ENCODE peak calls at places on chromosome 9, in seven cellular contexts. One of them, this sample, is unnamed.

GRCh38 chr9:10612649-10613398 is at the start of gene PTPRD:
- DNase-seq in body of pancreas: peak; percentile 54
- DNase-seq in endothelial cell of umbilical vein: no peak
- DNase-seq in heart left ventricle: no peak
- DNase-seq in IMR-90: peak; percentile 5
- DNase-seq in psoas muscle: no peak
- DNase-seq in neural crest cell: peak; percentile 43
- DNase-seq in this sample: peak; percentile 73

GRCh38 chr9:89941875-89942274 is 337.1 kb downstream of the GADD45G start:
- DNase-seq in endothelial cell of umbilical vein: no peak
- DNase-seq in body of pancreas: no peak
- DNase-seq in neural crest cell: no peak
- DNase-seq in IMR-90: peak; percentile 93
- DNase-seq in heart left ventricle: no peak
- DNase-seq in psoas muscle: no peak
- DNase-seq in this sample: no peak

GRCh38 chr9:91151014-91151740 is 210.5 kb downstream of the AUH start:
- DNase-seq in neural crest cell: no peak
- DNase-seq in endothelial cell of umbilical vein: no peak
- DNase-seq in body of pancreas: no peak
- DNase-seq in psoas muscle: no peak
- DNase-seq in IMR-90: peak; percentile 81
- DNase-seq in heart left ventricle: no peak
- DNase-seq in this sample: peak; percentile 87

GRCh38 chr9:92610470-92611420 is 59.2 kb downstream of the IPPK start:
- DNase-seq in body of pancreas: no peak
- DNase-seq in IMR-90: peak; percentile 44
- DNase-seq in heart left ventricle: peak; percentile 80
- DNase-seq in psoas muscle: peak; percentile 46
- DNase-seq in neural crest cell: no peak
- DNase-seq in endothelial cell of umbilical vein: no peak
- DNase-seq in this sample: no peak

GRCh38 chr9:133378408-133378962 is 2.3 kb downstream of the STKLD1 start:
- DNase-seq in endothelial cell of umbilical vein: no peak
- DNase-seq in body of pancreas: no peak
- DNase-seq in heart left ventricle: no peak
- DNase-seq in psoas muscle: no peak
- DNase-seq in neural crest cell: no peak
- DNase-seq in IMR-90: no peak
- DNase-seq in this sample: no peak

GRCh38 chr9:133188006-133188842 is 20.8 kb downstream of the OBP2B start:
- DNase-seq in body of pancreas: no peak
- DNase-seq in psoas muscle: no peak
- DNase-seq in neural crest cell: peak; percentile 36
- DNase-seq in heart left ventricle: no peak
- DNase-seq in IMR-90: no peak
- DNase-seq in endothelial cell of umbilical vein: no peak
- DNase-seq in this sample: no peak

GRCh38 chr9:110115341-110115820 is 92.6 kb downstream of the C9orf152 start:
- DNase-seq in body of pancreas: no peak
- DNase-seq in endothelial cell of umbilical vein: peak; percentile 59
- DNase-seq in IMR-90: peak; percentile 84
- DNase-seq in heart left ventricle: peak; percentile 52
- DNase-seq in neural crest cell: no peak
- DNase-seq in psoas muscle: peak; percentile 45
- DNase-seq in this sample: no peak

GRCh38 chr9:1269533-1270315 is 219.6 kb downstream of the DMRT2 start:
- DNase-seq in neural crest cell: no peak
- DNase-seq in body of pancreas: no peak
- DNase-seq in psoas muscle: no peak
- DNase-seq in endothelial cell of umbilical vein: no peak
- DNase-seq in IMR-90: no peak
- DNase-seq in heart left ventricle: no peak
- DNase-seq in this sample: no peak

GRCh38 chr9:69351227-69351626 is 26.2 kb downstream of the ENTREP1 start:
- DNase-seq in IMR-90: no peak
- DNase-seq in endothelial cell of umbilical vein: no peak
- DNase-seq in body of pancreas: no peak
- DNase-seq in heart left ventricle: no peak
- DNase-seq in psoas muscle: no peak
- DNase-seq in neural crest cell: no peak
- DNase-seq in this sample: no peak

GRCh38 chr9:112327718-112328450 is 5.5 kb downstream of the PTBP3 start:
- DNase-seq in body of pancreas: no peak
- DNase-seq in IMR-90: no peak
- DNase-seq in heart left ventricle: no peak
- DNase-seq in neural crest cell: no peak
- DNase-seq in psoas muscle: no peak
- DNase-seq in endothelial cell of umbilical vein: peak; percentile 46
- DNase-seq in this sample: no peak

GRCh38 chr9:75591972-75592371 is 298.5 kb upstream of the PCSK5 start:
- DNase-seq in neural crest cell: no peak
- DNase-seq in heart left ventricle: no peak
- DNase-seq in psoas muscle: no peak
- DNase-seq in endothelial cell of umbilical vein: no peak
- DNase-seq in body of pancreas: no peak
- DNase-seq in IMR-90: no peak
- DNase-seq in this sample: no peak

GRCh38 chr9:96496368-96497116 is 46.6 kb downstream of the HABP4 start:
- DNase-seq in heart left ventricle: no peak
- DNase-seq in psoas muscle: no peak
- DNase-seq in body of pancreas: no peak
- DNase-seq in neural crest cell: no peak
- DNase-seq in IMR-90: no peak
- DNase-seq in endothelial cell of umbilical vein: no peak
- DNase-seq in this sample: no peak

GRCh38 chr9:89366711-89367110 is 48.4 kb downstream of the SECISBP2 start:
- DNase-seq in psoas muscle: no peak
- DNase-seq in body of pancreas: no peak
- DNase-seq in neural crest cell: no peak
- DNase-seq in IMR-90: no peak
- DNase-seq in endothelial cell of umbilical vein: no peak
- DNase-seq in heart left ventricle: no peak
- DNase-seq in this sample: no peak

GRCh38 chr9:71729816-71730526 is 38.3 kb downstream of the CEMIP2 start:
- DNase-seq in IMR-90: no peak
- DNase-seq in heart left ventricle: no peak
- DNase-seq in neural crest cell: no peak
- DNase-seq in endothelial cell of umbilical vein: no peak
- DNase-seq in psoas muscle: no peak
- DNase-seq in body of pancreas: no peak
- DNase-seq in this sample: no peak

GRCh38 chr9:36946653-36947052 is 87.4 kb downstream of the PAX5 start:
- DNase-seq in heart left ventricle: no peak
- DNase-seq in IMR-90: no peak
- DNase-seq in psoas muscle: no peak
- DNase-seq in endothelial cell of umbilical vein: no peak
- DNase-seq in neural crest cell: no peak
- DNase-seq in body of pancreas: no peak
- DNase-seq in this sample: no peak

GRCh38 chr9:5579881-5580280 is 49.0 kb upstream of the RIC1 start:
- DNase-seq in heart left ventricle: no peak
- DNase-seq in endothelial cell of umbilical vein: no peak
- DNase-seq in IMR-90: peak; percentile 11
- DNase-seq in neural crest cell: no peak
- DNase-seq in psoas muscle: no peak
- DNase-seq in body of pancreas: no peak
- DNase-seq in this sample: no peak

GRCh38 chr9:26026423-26027100 is 348.3 kb upstream of the TUSC1 start:
- DNase-seq in IMR-90: no peak
- DNase-seq in psoas muscle: no peak
- DNase-seq in endothelial cell of umbilical vein: no peak
- DNase-seq in neural crest cell: no peak
- DNase-seq in heart left ventricle: no peak
- DNase-seq in body of pancreas: no peak
- DNase-seq in this sample: no peak
- TF ChIP-seq CTCF in IMR-90: no peak
- TF ChIP-seq CTCF in psoas muscle: no peak
- TF ChIP-seq CTCF in endothelial cell of umbilical vein: no peak
- TF ChIP-seq CTCF in neural crest cell: no peak
- TF ChIP-seq CTCF in heart left ventricle: no peak
- TF ChIP-seq CTCF in body of pancreas: no peak
- TF ChIP-seq CTCF in this sample: no peak

DNA sequence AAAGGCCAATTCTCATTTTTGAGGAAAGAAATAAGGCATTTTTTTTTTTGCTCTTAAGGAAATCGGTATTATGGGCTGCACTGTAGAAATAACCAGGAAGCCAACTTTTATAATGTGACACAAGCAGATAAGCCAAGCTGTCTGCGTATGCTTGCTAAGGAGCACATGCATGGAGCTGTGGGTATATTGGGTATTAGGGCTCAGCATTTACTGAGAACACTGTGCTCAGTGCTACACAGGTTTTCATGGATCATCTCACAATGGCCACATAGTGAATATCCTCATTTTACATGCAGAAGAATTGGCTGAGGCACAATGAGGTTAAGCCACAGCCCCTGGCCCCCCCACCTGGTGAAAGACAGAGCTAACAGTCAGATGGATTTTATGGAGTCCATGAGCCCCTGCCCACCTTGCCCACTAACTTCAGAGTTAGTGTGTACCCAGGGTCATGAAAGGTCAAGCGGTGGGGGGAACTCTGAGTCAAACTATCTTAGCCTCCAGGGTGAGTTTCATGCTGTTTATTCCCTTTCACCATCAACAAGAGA is 204.8 kb downstream of the SPATA31A6 start:
- DNase-seq in neural crest cell: no peak
- DNase-seq in heart left ventricle: no peak
- DNase-seq in IMR-90: no peak
- DNase-seq in endothelial cell of umbilical vein: peak; percentile 36
- DNase-seq in psoas muscle: no peak
- DNase-seq in body of pancreas: no peak
- DNase-seq in this sample: peak; percentile 39
- TF ChIP-seq CTCF in neural crest cell: no peak
- TF ChIP-seq CTCF in heart left ventricle: no peak
- TF ChIP-seq CTCF in IMR-90: no peak
- TF ChIP-seq CTCF in endothelial cell of umbilical vein: no peak
- TF ChIP-seq CTCF in psoas muscle: no peak
- TF ChIP-seq CTCF in body of pancreas: no peak
- TF ChIP-seq CTCF in this sample: no peak

GRCh38 chr9:99947395-99947794 is 40.9 kb downstream of the STX17 start:
- DNase-seq in neural crest cell: no peak
- DNase-seq in body of pancreas: no peak
- DNase-seq in IMR-90: no peak
- DNase-seq in psoas muscle: no peak
- DNase-seq in endothelial cell of umbilical vein: no peak
- DNase-seq in heart left ventricle: no peak
- DNase-seq in this sample: no peak
- TF ChIP-seq CTCF in neural crest cell: peak; percentile 52
- TF ChIP-seq CTCF in body of pancreas: no peak
- TF ChIP-seq CTCF in IMR-90: no peak
- TF ChIP-seq CTCF in psoas muscle: no peak
- TF ChIP-seq CTCF in endothelial cell of umbilical vein: no peak
- TF ChIP-seq CTCF in heart left ventricle: no peak
- TF ChIP-seq CTCF in this sample: no peak

GRCh38 chr9:114574438-114574837 is 13.1 kb upstream of the ATP6V1G1 start:
- DNase-seq in heart left ventricle: no peak
- DNase-seq in body of pancreas: no peak
- DNase-seq in endothelial cell of umbilical vein: no peak
- DNase-seq in psoas muscle: no peak
- DNase-seq in neural crest cell: no peak
- DNase-seq in IMR-90: peak; percentile 11
- DNase-seq in this sample: no peak

GRCh38 chr9:114570742-114571141 is 16.8 kb upstream of the ATP6V1G1 start:
- DNase-seq in neural crest cell: no peak
- DNase-seq in endothelial cell of umbilical vein: no peak
- DNase-seq in heart left ventricle: no peak
- DNase-seq in body of pancreas: no peak
- DNase-seq in psoas muscle: no peak
- DNase-seq in IMR-90: no peak
- DNase-seq in this sample: no peak

GRCh38 chr9:114572199-114572598 is 15.4 kb upstream of the ATP6V1G1 start:
- DNase-seq in body of pancreas: no peak
- DNase-seq in neural crest cell: no peak
- DNase-seq in IMR-90: no peak
- DNase-seq in psoas muscle: no peak
- DNase-seq in heart left ventricle: no peak
- DNase-seq in endothelial cell of umbilical vein: no peak
- DNase-seq in this sample: no peak

DNA sequence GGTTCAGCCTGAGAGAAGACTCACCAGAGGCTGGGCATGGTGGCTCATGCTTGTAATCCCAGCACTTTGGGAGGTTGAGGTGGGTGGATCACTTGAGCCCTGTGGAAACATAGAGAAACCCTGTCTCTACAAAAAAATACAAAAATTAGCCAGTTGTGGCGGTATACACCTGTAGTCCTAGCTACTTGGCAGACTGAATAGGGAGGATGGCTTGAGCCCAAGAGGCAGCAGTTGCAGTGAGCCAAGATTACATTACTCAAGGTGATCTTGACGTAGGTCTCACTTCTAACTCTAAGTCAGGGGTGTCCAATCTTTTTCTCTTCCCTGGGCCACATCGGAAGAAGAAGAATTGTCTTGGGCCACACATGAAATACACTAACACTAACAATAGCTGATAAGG is 16.2 kb upstream of the ATP6V1G1 start:
- DNase-seq in body of pancreas: peak; percentile 50
- DNase-seq in psoas muscle: no peak
- DNase-seq in IMR-90: no peak
- DNase-seq in endothelial cell of umbilical vein: no peak
- DNase-seq in neural crest cell: no peak
- DNase-seq in heart left ventricle: no peak
- DNase-seq in this sample: no peak
- TF ChIP-seq CTCF in body of pancreas: no peak
- TF ChIP-seq CTCF in psoas muscle: no peak
- TF ChIP-seq CTCF in IMR-90: no peak
- TF ChIP-seq CTCF in endothelial cell of umbilical vein: no peak
- TF ChIP-seq CTCF in neural crest cell: no peak
- TF ChIP-seq CTCF in heart left ventricle: no peak
- TF ChIP-seq CTCF in this sample: no peak